ENCODE peak calls at places on chromosomes 1 and 21, in eight cellular contexts. One of them, this sample, is unnamed.
A peak's percentile ranks its signal among the peaks of the same experiment; 100 is the strongest.

GRCh38 chr1:160669276-160669675 is 22.4 kb upstream of the SLAMF1 start:
- DNase-seq in stomach: no peak
- DNase-seq in transverse colon: no peak
- DNase-seq in GM12878: no peak
- DNase-seq in sigmoid colon: no peak
- DNase-seq in vagina: no peak
- DNase-seq in SK-N-SH: no peak
- DNase-seq in GM23338: no peak
- DNase-seq in this sample: no peak

GRCh38 chr21:45869121-45870007 is 112.2 kb upstream of the COL6A1 start:
- DNase-seq in GM12878: no peak
- DNase-seq in GM23338: no peak
- DNase-seq in transverse colon: no peak
- DNase-seq in stomach: peak; percentile 17
- DNase-seq in vagina: no peak
- DNase-seq in sigmoid colon: peak; percentile 53
- DNase-seq in SK-N-SH: no peak
- DNase-seq in this sample: no peak

GRCh38 chr21:25334046-25334730 is 273.1 kb downstream of the MRPL39 start:
- DNase-seq in GM12878: no peak
- DNase-seq in transverse colon: no peak
- DNase-seq in vagina: no peak
- DNase-seq in sigmoid colon: no peak
- DNase-seq in GM23338: no peak
- DNase-seq in SK-N-SH: no peak
- DNase-seq in stomach: no peak
- DNase-seq in this sample: no peak

GRCh38 chr1:203792491-203792890 is 2.9 kb upstream of the ZBED6 start:
- DNase-seq in GM23338: no peak
- DNase-seq in SK-N-SH: no peak
- DNase-seq in vagina: no peak
- DNase-seq in sigmoid colon: no peak
- DNase-seq in stomach: no peak
- DNase-seq in transverse colon: no peak
- DNase-seq in GM12878: no peak
- DNase-seq in this sample: no peak

GRCh38 chr1:37926061-37926924 is 20.6 kb downstream of the INPP5B start:
- DNase-seq in GM23338: no peak
- DNase-seq in vagina: no peak
- DNase-seq in stomach: no peak
- DNase-seq in transverse colon: no peak
- DNase-seq in sigmoid colon: no peak
- DNase-seq in GM12878: peak; percentile 73
- DNase-seq in SK-N-SH: no peak
- DNase-seq in this sample: no peak

GRCh38 chr1:226736908-226737818 is 1.9 kb downstream of the ITPKB start:
- DNase-seq in sigmoid colon: peak; percentile 78
- DNase-seq in vagina: no peak
- DNase-seq in GM23338: peak; percentile 75
- DNase-seq in stomach: peak; percentile 47
- DNase-seq in transverse colon: peak; percentile 39
- DNase-seq in GM12878: no peak
- DNase-seq in SK-N-SH: peak; percentile 80
- DNase-seq in this sample: no peak

GRCh38 chr21:15298306-15298705 is 233.5 kb upstream of the NRIP1 start:
- DNase-seq in stomach: no peak
- DNase-seq in vagina: no peak
- DNase-seq in sigmoid colon: no peak
- DNase-seq in SK-N-SH: no peak
- DNase-seq in transverse colon: no peak
- DNase-seq in GM12878: no peak
- DNase-seq in GM23338: no peak
- DNase-seq in this sample: no peak

GRCh38 chr1:2587071-2587859 is 688 bp downstream of the PRXL2B start:
- DNase-seq in sigmoid colon: no peak
- DNase-seq in transverse colon: peak; percentile 58
- DNase-seq in vagina: no peak
- DNase-seq in GM12878: no peak
- DNase-seq in stomach: no peak
- DNase-seq in GM23338: peak; percentile 59
- DNase-seq in SK-N-SH: peak; percentile 77
- DNase-seq in this sample: no peak

GRCh38 chr1:160800645-160801408 is 4.9 kb downstream of the LY9 start:
- DNase-seq in stomach: no peak
- DNase-seq in GM23338: no peak
- DNase-seq in transverse colon: no peak
- DNase-seq in vagina: no peak
- DNase-seq in GM12878: no peak
- DNase-seq in sigmoid colon: no peak
- DNase-seq in SK-N-SH: no peak
- DNase-seq in this sample: no peak

GRCh38 chr21:26169611-26170470 is 729 bp downstream of the APP start:
- DNase-seq in transverse colon: peak; percentile 64
- DNase-seq in SK-N-SH: peak; percentile 83
- DNase-seq in sigmoid colon: peak; percentile 82
- DNase-seq in stomach: peak; percentile 62
- DNase-seq in GM12878: no peak
- DNase-seq in vagina: no peak
- DNase-seq in GM23338: peak; percentile 64
- DNase-seq in this sample: peak; percentile 16

GRCh38 chr1:52751589-52752306 is 25.5 kb downstream of the ZYG11B start:
- DNase-seq in GM12878: no peak
- DNase-seq in transverse colon: no peak
- DNase-seq in stomach: peak; percentile 42
- DNase-seq in vagina: no peak
- DNase-seq in SK-N-SH: no peak
- DNase-seq in sigmoid colon: no peak
- DNase-seq in GM23338: no peak
- DNase-seq in this sample: no peak

GRCh38 chr1:111738436-111739221 is 566 bp downstream of the INKA2 start:
- DNase-seq in transverse colon: peak; percentile 71
- DNase-seq in sigmoid colon: peak; percentile 90
- DNase-seq in GM23338: peak; percentile 74
- DNase-seq in SK-N-SH: peak; percentile 83
- DNase-seq in stomach: peak; percentile 69
- DNase-seq in GM12878: no peak
- DNase-seq in vagina: peak; percentile 88
- DNase-seq in this sample: peak; percentile 49

GRCh38 chr1:93519196-93519825 is 71.4 kb downstream of the FNBP1L start:
- DNase-seq in vagina: no peak
- DNase-seq in SK-N-SH: no peak
- DNase-seq in transverse colon: no peak
- DNase-seq in GM12878: no peak
- DNase-seq in stomach: no peak
- DNase-seq in sigmoid colon: no peak
- DNase-seq in GM23338: no peak
- DNase-seq in this sample: no peak

GRCh38 chr1:149883598-149884247 is 15.6 kb upstream of the BOLA1 start:
- DNase-seq in stomach: no peak
- DNase-seq in sigmoid colon: no peak
- DNase-seq in GM12878: no peak
- DNase-seq in vagina: no peak
- DNase-seq in SK-N-SH: no peak
- DNase-seq in transverse colon: no peak
- DNase-seq in GM23338: no peak
- DNase-seq in this sample: no peak

GRCh38 chr21:46354046-46354445 is 30.1 kb downstream of the PCNT start:
- DNase-seq in vagina: no peak
- DNase-seq in GM12878: no peak
- DNase-seq in transverse colon: no peak
- DNase-seq in sigmoid colon: no peak
- DNase-seq in GM23338: no peak
- DNase-seq in SK-N-SH: no peak
- DNase-seq in stomach: no peak
- DNase-seq in this sample: no peak

GRCh38 chr1:83559090-83559489 is 439.8 kb downstream of the TTLL7 start:
- DNase-seq in GM23338: no peak
- DNase-seq in stomach: no peak
- DNase-seq in transverse colon: no peak
- DNase-seq in SK-N-SH: no peak
- DNase-seq in vagina: no peak
- DNase-seq in GM12878: no peak
- DNase-seq in sigmoid colon: no peak
- DNase-seq in this sample: no peak

GRCh38 chr1:19344372-19344810 is 32.3 kb downstream of the SLC66A1 start:
- DNase-seq in GM12878: no peak
- DNase-seq in GM23338: peak; percentile 77
- DNase-seq in transverse colon: peak; percentile 63
- DNase-seq in vagina: no peak
- DNase-seq in SK-N-SH: peak; percentile 90
- DNase-seq in sigmoid colon: peak; percentile 84
- DNase-seq in stomach: peak; percentile 70
- DNase-seq in this sample: no peak

GRCh38 chr1:32894681-32895080 is 6.5 kb downstream of the TMEM54 start:
- DNase-seq in transverse colon: no peak
- DNase-seq in sigmoid colon: peak; percentile 55
- DNase-seq in GM23338: no peak
- DNase-seq in vagina: no peak
- DNase-seq in SK-N-SH: no peak
- DNase-seq in stomach: no peak
- DNase-seq in GM12878: no peak
- DNase-seq in this sample: no peak

GRCh38 chr21:32102426-32102825 is 176.4 kb downstream of the MIS18A start:
- DNase-seq in SK-N-SH: no peak
- DNase-seq in vagina: no peak
- DNase-seq in sigmoid colon: no peak
- DNase-seq in GM23338: no peak
- DNase-seq in GM12878: no peak
- DNase-seq in stomach: no peak
- DNase-seq in transverse colon: no peak
- DNase-seq in this sample: no peak

GRCh38 chr1:19015476-19015875 is 59.0 kb upstream of the IFFO2 start:
- DNase-seq in GM23338: no peak
- DNase-seq in transverse colon: no peak
- DNase-seq in sigmoid colon: no peak
- DNase-seq in GM12878: no peak
- DNase-seq in SK-N-SH: no peak
- DNase-seq in vagina: peak; percentile 25
- DNase-seq in stomach: no peak
- DNase-seq in this sample: no peak

GRCh38 chr21:35467536-35467935 is 418.4 kb upstream of the RUNX1 start:
- DNase-seq in SK-N-SH: no peak
- DNase-seq in stomach: no peak
- DNase-seq in transverse colon: no peak
- DNase-seq in GM12878: no peak
- DNase-seq in sigmoid colon: no peak
- DNase-seq in vagina: no peak
- DNase-seq in GM23338: no peak
- DNase-seq in this sample: no peak

GRCh38 chr1:20227704-20228103 is 41.4 kb upstream of the PLA2G2C start:
- DNase-seq in GM12878: no peak
- DNase-seq in GM23338: peak; percentile 34
- DNase-seq in sigmoid colon: no peak
- DNase-seq in stomach: no peak
- DNase-seq in transverse colon: no peak
- DNase-seq in SK-N-SH: no peak
- DNase-seq in vagina: no peak
- DNase-seq in this sample: no peak

GRCh38 chr1:240618946-240619345 is 7.0 kb upstream of the GREM2 start:
- DNase-seq in stomach: no peak
- DNase-seq in SK-N-SH: no peak
- DNase-seq in vagina: no peak
- DNase-seq in GM12878: no peak
- DNase-seq in transverse colon: no peak
- DNase-seq in GM23338: no peak
- DNase-seq in sigmoid colon: no peak
- DNase-seq in this sample: no peak

GRCh38 chr1:30847358-30847972 is 61.1 kb downstream of the SDC3 start:
- DNase-seq in GM23338: peak; percentile 73
- DNase-seq in SK-N-SH: no peak
- DNase-seq in GM12878: no peak
- DNase-seq in transverse colon: peak; percentile 80
- DNase-seq in stomach: peak; percentile 74
- DNase-seq in sigmoid colon: peak; percentile 92
- DNase-seq in vagina: no peak
- DNase-seq in this sample: no peak
- TF ChIP-seq POLR2AphosphoS5 in GM23338: no peak
- TF ChIP-seq POLR2AphosphoS5 in SK-N-SH: no peak
- TF ChIP-seq POLR2AphosphoS5 in GM12878: no peak
- TF ChIP-seq POLR2AphosphoS5 in transverse colon: no peak
- TF ChIP-seq POLR2AphosphoS5 in stomach: peak; percentile 42
- TF ChIP-seq POLR2AphosphoS5 in sigmoid colon: peak; percentile 42
- TF ChIP-seq POLR2AphosphoS5 in vagina: peak; percentile 47
- TF ChIP-seq POLR2AphosphoS5 in this sample: no peak

DNA sequence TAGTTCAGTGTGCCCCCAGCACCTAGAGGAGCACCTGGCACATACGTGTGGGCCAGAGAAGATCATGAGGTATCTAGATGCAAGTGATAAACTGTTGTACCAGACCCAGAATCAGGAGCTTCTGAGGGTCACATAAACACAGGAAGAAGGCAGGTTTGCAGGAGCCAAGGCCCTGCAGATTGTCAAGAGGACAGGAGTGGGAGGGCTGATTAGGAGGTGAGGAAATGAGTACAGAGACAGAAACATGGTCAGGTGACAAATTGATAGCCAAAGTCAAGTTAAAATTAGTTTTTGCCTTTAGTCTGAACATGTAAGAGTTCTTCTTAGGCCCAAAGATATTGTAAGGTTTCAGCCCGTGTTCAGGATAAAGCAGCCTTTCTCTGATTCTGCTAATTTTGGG is 14.0 kb upstream of the TRAF3IP3 start:
- DNase-seq in SK-N-SH: no peak
- DNase-seq in stomach: no peak
- DNase-seq in GM23338: no peak
- DNase-seq in sigmoid colon: no peak
- DNase-seq in vagina: no peak
- DNase-seq in transverse colon: no peak
- DNase-seq in GM12878: no peak
- DNase-seq in this sample: no peak
- H3K27ac ChIP-seq in SK-N-SH: peak overlapping the region; percentile 85
- H3K27ac ChIP-seq in stomach: no peak overlapping the region
- H3K27ac ChIP-seq in GM23338: no peak overlapping the region
- H3K27ac ChIP-seq in sigmoid colon: peak overlapping the region; percentile 40
- H3K27ac ChIP-seq in vagina: peak overlapping the region; percentile 13
- H3K27ac ChIP-seq in transverse colon: peak overlapping the region; percentile 39
- H3K27ac ChIP-seq in GM12878: no peak overlapping the region
- H3K27ac ChIP-seq in this sample: no peak overlapping the region

GRCh38 chr1:54054438-54054749 is 986 bp downstream of the TCEANC2 start:
- DNase-seq in vagina: no peak
- DNase-seq in transverse colon: no peak
- DNase-seq in GM12878: no peak
- DNase-seq in GM23338: peak; percentile 1
- DNase-seq in stomach: no peak
- DNase-seq in SK-N-SH: no peak
- DNase-seq in sigmoid colon: no peak
- DNase-seq in this sample: no peak
- TF ChIP-seq POLR2AphosphoS5 in vagina: no peak
- TF ChIP-seq POLR2AphosphoS5 in transverse colon: no peak
- TF ChIP-seq POLR2AphosphoS5 in GM12878: no peak
- TF ChIP-seq POLR2AphosphoS5 in GM23338: no peak
- TF ChIP-seq POLR2AphosphoS5 in stomach: no peak
- TF ChIP-seq POLR2AphosphoS5 in SK-N-SH: no peak
- TF ChIP-seq POLR2AphosphoS5 in sigmoid colon: no peak
- TF ChIP-seq POLR2AphosphoS5 in this sample: no peak

GRCh38 chr1:212309967-212310366 is 24.8 kb downstream of the PPP2R5A start:
- DNase-seq in sigmoid colon: no peak
- DNase-seq in GM23338: peak; percentile 5
- DNase-seq in SK-N-SH: no peak
- DNase-seq in GM12878: no peak
- DNase-seq in stomach: no peak
- DNase-seq in vagina: no peak
- DNase-seq in transverse colon: no peak
- DNase-seq in this sample: no peak
- H3K27ac ChIP-seq in sigmoid colon: no peak overlapping the region
- H3K27ac ChIP-seq in GM23338: no peak overlapping the region
- H3K27ac ChIP-seq in SK-N-SH: no peak overlapping the region
- H3K27ac ChIP-seq in GM12878: no peak overlapping the region
- H3K27ac ChIP-seq in stomach: no peak overlapping the region
- H3K27ac ChIP-seq in vagina: no peak overlapping the region
- H3K27ac ChIP-seq in transverse colon: no peak overlapping the region
- H3K27ac ChIP-seq in this sample: no peak overlapping the region

GRCh38 chr21:38660333-38661295 is 145.1 kb upstream of the ETS2 start:
- DNase-seq in GM23338: peak; percentile 66
- DNase-seq in GM12878: no peak
- DNase-seq in SK-N-SH: peak; percentile 55
- DNase-seq in transverse colon: peak; percentile 12
- DNase-seq in vagina: no peak
- DNase-seq in sigmoid colon: no peak
- DNase-seq in stomach: no peak
- DNase-seq in this sample: no peak
- TF ChIP-seq POLR2AphosphoS5 in GM23338: no peak
- TF ChIP-seq POLR2AphosphoS5 in GM12878: no peak
- TF ChIP-seq POLR2AphosphoS5 in SK-N-SH: no peak
- TF ChIP-seq POLR2AphosphoS5 in transverse colon: no peak
- TF ChIP-seq POLR2AphosphoS5 in vagina: no peak
- TF ChIP-seq POLR2AphosphoS5 in sigmoid colon: no peak
- TF ChIP-seq POLR2AphosphoS5 in stomach: no peak
- TF ChIP-seq POLR2AphosphoS5 in this sample: no peak

This sample was measured in HCT116.